ENCODE peak calls at places on chromosomes 6 and 20, in six cellular contexts. One of them, this sample, is unnamed.

GRCh38 chr20:50538276-50538675 is 28.1 kb downstream of the PTPN1 start:
- DNase-seq in T-helper 17 cell: no peak
- DNase-seq in left lung: no peak
- DNase-seq in right cardiac atrium: no peak
- DNase-seq in A673: no peak
- DNase-seq in astrocyte: no peak
- DNase-seq in this sample: no peak

GRCh38 chr6:24689964-24690363 is 23.1 kb downstream of the ACOT13 start:
- DNase-seq in A673: no peak
- DNase-seq in astrocyte: no peak
- DNase-seq in right cardiac atrium: no peak
- DNase-seq in T-helper 17 cell: no peak
- DNase-seq in left lung: no peak
- DNase-seq in this sample: no peak

GRCh38 chr6:16766043-16766521 is 4.8 kb upstream of the ATXN1 start:
- DNase-seq in right cardiac atrium: no peak
- DNase-seq in T-helper 17 cell: no peak
- DNase-seq in astrocyte: peak; percentile 97
- DNase-seq in A673: no peak
- DNase-seq in left lung: no peak
- DNase-seq in this sample: no peak

GRCh38 chr6:84525907-84526306 is 238.5 kb downstream of the TBX18 start:
- DNase-seq in left lung: no peak
- DNase-seq in A673: no peak
- DNase-seq in astrocyte: peak; percentile 34
- DNase-seq in T-helper 17 cell: no peak
- DNase-seq in right cardiac atrium: peak; percentile 16
- DNase-seq in this sample: no peak

GRCh38 chr6:33420493-33421343 is 853 bp downstream of the SYNGAP1 start:
- DNase-seq in T-helper 17 cell: no peak
- DNase-seq in right cardiac atrium: no peak
- DNase-seq in astrocyte: no peak
- DNase-seq in left lung: no peak
- DNase-seq in A673: peak; percentile 45
- DNase-seq in this sample: no peak

GRCh38 chr6:137407816-137408215 is 86.4 kb downstream of the OLIG3 start:
- DNase-seq in left lung: no peak
- DNase-seq in A673: no peak
- DNase-seq in right cardiac atrium: no peak
- DNase-seq in T-helper 17 cell: no peak
- DNase-seq in astrocyte: no peak
- DNase-seq in this sample: no peak

GRCh38 chr6:82612475-82612874 is 248.9 kb downstream of the TPBG start:
- DNase-seq in astrocyte: no peak
- DNase-seq in right cardiac atrium: no peak
- DNase-seq in left lung: no peak
- DNase-seq in T-helper 17 cell: no peak
- DNase-seq in A673: peak; percentile 79
- DNase-seq in this sample: no peak

GRCh38 chr20:63833776-63834544 is 2.9 kb upstream of the ZBTB46 start:
- DNase-seq in T-helper 17 cell: no peak
- DNase-seq in right cardiac atrium: no peak
- DNase-seq in astrocyte: peak; percentile 57
- DNase-seq in A673: no peak
- DNase-seq in left lung: no peak
- DNase-seq in this sample: no peak

GRCh38 chr20:13701486-13701885 is 62.8 kb upstream of the TASP1 start:
- DNase-seq in right cardiac atrium: no peak
- DNase-seq in left lung: no peak
- DNase-seq in T-helper 17 cell: no peak
- DNase-seq in A673: no peak
- DNase-seq in astrocyte: no peak
- DNase-seq in this sample: no peak

GRCh38 chr20:62914970-62915457 is 11.3 kb downstream of the DIDO1 start:
- DNase-seq in left lung: no peak
- DNase-seq in astrocyte: peak; percentile 39
- DNase-seq in T-helper 17 cell: no peak
- DNase-seq in A673: peak; percentile 50
- DNase-seq in right cardiac atrium: no peak
- DNase-seq in this sample: no peak

GRCh38 chr20:3782597-3782996 is 1.3 kb upstream of the SPEF1 start:
- DNase-seq in left lung: no peak
- DNase-seq in A673: no peak
- DNase-seq in T-helper 17 cell: no peak
- DNase-seq in astrocyte: no peak
- DNase-seq in right cardiac atrium: no peak
- DNase-seq in this sample: no peak

GRCh38 chr20:16003310-16003709 is 569.9 kb downstream of the KIF16B start:
- DNase-seq in left lung: no peak
- DNase-seq in A673: no peak
- DNase-seq in astrocyte: no peak
- DNase-seq in T-helper 17 cell: no peak
- DNase-seq in right cardiac atrium: no peak
- DNase-seq in this sample: no peak
- H3K9me3 ChIP-seq in left lung: no peaks in the 10 kb centered on the region
- H3K9me3 ChIP-seq in A673: peaks cover 27% of the 10 kb centered on the region
- H3K9me3 ChIP-seq in astrocyte: no peaks in the 10 kb centered on the region
- H3K9me3 ChIP-seq in T-helper 17 cell: no peaks in the 10 kb centered on the region
- H3K9me3 ChIP-seq in right cardiac atrium: no peaks in the 10 kb centered on the region
- H3K9me3 ChIP-seq in this sample: no peaks in the 10 kb centered on the region

GRCh38 chr20:12112089-12112474 is 194.4 kb downstream of the BTBD3 start:
- DNase-seq in astrocyte: no peak
- DNase-seq in T-helper 17 cell: no peak
- DNase-seq in right cardiac atrium: no peak
- DNase-seq in left lung: no peak
- DNase-seq in A673: no peak
- DNase-seq in this sample: no peak

GRCh38 chr20:12112665-12113064 is 195.0 kb downstream of the BTBD3 start:
- DNase-seq in astrocyte: no peak
- DNase-seq in A673: no peak
- DNase-seq in T-helper 17 cell: no peak
- DNase-seq in left lung: no peak
- DNase-seq in right cardiac atrium: no peak
- DNase-seq in this sample: no peak

GRCh38 chr20:12113075-12113467 is 195.4 kb downstream of the BTBD3 start:
- DNase-seq in right cardiac atrium: no peak
- DNase-seq in A673: no peak
- DNase-seq in left lung: no peak
- DNase-seq in astrocyte: no peak
- DNase-seq in T-helper 17 cell: no peak
- DNase-seq in this sample: no peak

GRCh38 chr20:12111431-12112088 is 193.9 kb downstream of the BTBD3 start:
- DNase-seq in left lung: no peak
- DNase-seq in astrocyte: no peak
- DNase-seq in T-helper 17 cell: no peak
- DNase-seq in A673: no peak
- DNase-seq in right cardiac atrium: no peak
- DNase-seq in this sample: no peak

GRCh38 chr20:12113468-12114371 is 196.0 kb downstream of the BTBD3 start:
- DNase-seq in left lung: no peak
- DNase-seq in astrocyte: peak; percentile 72
- DNase-seq in right cardiac atrium: peak; percentile 37
- DNase-seq in T-helper 17 cell: no peak
- DNase-seq in A673: no peak
- DNase-seq in this sample: no peak
- H3K9me3 ChIP-seq in left lung: no peaks in the 10 kb centered on the region
- H3K9me3 ChIP-seq in astrocyte: no peaks in the 10 kb centered on the region
- H3K9me3 ChIP-seq in right cardiac atrium: no peaks in the 10 kb centered on the region
- H3K9me3 ChIP-seq in T-helper 17 cell: no peaks in the 10 kb centered on the region
- H3K9me3 ChIP-seq in A673: no peaks in the 10 kb centered on the region
- H3K9me3 ChIP-seq in this sample: no peaks in the 10 kb centered on the region

DNA sequence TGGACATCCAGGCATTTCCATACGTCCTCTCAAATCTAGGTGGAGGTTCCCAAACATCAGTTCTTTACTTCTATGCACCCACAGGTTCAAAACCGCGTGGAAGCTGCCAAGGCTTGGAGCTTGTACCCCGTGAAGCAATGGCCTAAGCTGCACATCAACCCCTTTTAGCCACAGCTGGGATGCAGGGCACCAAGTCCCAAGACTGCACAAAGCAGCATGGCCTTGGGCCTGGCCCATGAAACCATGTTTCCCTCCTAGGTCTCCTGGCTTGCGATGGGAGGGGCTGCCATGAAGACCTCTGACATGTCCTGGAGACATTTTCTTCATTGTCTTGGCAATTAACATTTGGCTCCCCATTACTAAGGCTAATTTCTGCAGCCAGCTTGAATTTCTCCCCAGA is 88.9 kb upstream of the CBLN4 start:
- DNase-seq in left lung: no peak
- DNase-seq in T-helper 17 cell: no peak
- DNase-seq in right cardiac atrium: no peak
- DNase-seq in A673: no peak
- DNase-seq in astrocyte: no peak
- DNase-seq in this sample: no peak
- H3K9me3 ChIP-seq in left lung: no peaks in the 10 kb centered on the region
- H3K9me3 ChIP-seq in T-helper 17 cell: peaks cover 2% of the 10 kb centered on the region
- H3K9me3 ChIP-seq in right cardiac atrium: no peaks in the 10 kb centered on the region
- H3K9me3 ChIP-seq in A673: peaks cover 23% of the 10 kb centered on the region
- H3K9me3 ChIP-seq in astrocyte: peaks cover 4% of the 10 kb centered on the region
- H3K9me3 ChIP-seq in this sample: no peaks in the 10 kb centered on the region

DNA sequence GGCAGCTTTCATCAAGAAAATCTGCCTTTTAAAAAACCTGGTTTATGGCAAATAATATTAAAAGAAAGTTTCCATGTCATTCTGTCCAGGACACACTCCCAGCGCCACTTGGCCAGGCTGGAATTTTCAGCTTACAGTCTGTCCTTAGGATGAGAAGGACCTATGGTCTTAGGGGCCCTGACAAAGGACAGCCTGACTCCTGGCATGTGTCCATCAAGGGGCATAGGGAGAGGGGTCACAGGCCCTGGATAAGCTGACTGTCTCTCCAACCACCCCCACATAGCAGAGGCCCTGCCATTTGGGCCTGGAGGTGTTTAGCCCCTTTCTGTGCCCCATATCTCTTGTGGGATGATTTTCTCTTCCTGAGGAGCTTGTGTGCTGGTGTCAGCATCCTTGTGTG is 60.6 kb downstream of the ADTRP start:
- DNase-seq in T-helper 17 cell: no peak
- DNase-seq in A673: no peak
- DNase-seq in astrocyte: no peak
- DNase-seq in right cardiac atrium: no peak
- DNase-seq in left lung: no peak
- DNase-seq in this sample: no peak
- H3K9me3 ChIP-seq in T-helper 17 cell: no peaks in the 10 kb centered on the region
- H3K9me3 ChIP-seq in A673: no peaks in the 10 kb centered on the region
- H3K9me3 ChIP-seq in astrocyte: no peaks in the 10 kb centered on the region
- H3K9me3 ChIP-seq in right cardiac atrium: no peaks in the 10 kb centered on the region
- H3K9me3 ChIP-seq in left lung: no peaks in the 10 kb centered on the region
- H3K9me3 ChIP-seq in this sample: no peaks in the 10 kb centered on the region

GRCh38 chr20:55777641-55778040 is 227.7 kb downstream of the CBLN4 start:
- DNase-seq in left lung: no peak
- DNase-seq in right cardiac atrium: no peak
- DNase-seq in T-helper 17 cell: no peak
- DNase-seq in astrocyte: no peak
- DNase-seq in A673: no peak
- DNase-seq in this sample: no peak

DNA sequence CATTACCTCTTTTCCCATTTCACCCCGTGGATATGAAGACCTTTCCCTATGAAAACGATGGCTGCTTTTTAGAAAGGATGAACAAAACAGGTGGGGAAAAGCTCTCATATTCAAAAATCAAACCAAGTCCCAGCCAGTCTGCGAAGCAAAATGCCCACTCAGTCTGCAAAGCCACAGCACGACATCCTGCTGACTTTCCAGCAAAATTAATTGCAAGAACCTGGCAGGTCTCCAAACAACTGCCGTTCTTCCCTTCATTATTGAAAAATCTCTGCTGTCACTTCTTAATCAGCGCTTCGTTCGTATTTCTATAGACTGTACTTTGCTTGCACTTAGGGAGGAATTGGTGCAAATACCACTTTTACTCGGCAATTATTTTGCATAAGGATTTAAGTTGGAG is 222.5 kb downstream of the CBLN4 start:
- DNase-seq in astrocyte: no peak
- DNase-seq in T-helper 17 cell: no peak
- DNase-seq in right cardiac atrium: no peak
- DNase-seq in A673: no peak
- DNase-seq in left lung: no peak
- DNase-seq in this sample: no peak
- H3K9me3 ChIP-seq in astrocyte: no peaks in the 10 kb centered on the region
- H3K9me3 ChIP-seq in T-helper 17 cell: no peaks in the 10 kb centered on the region
- H3K9me3 ChIP-seq in right cardiac atrium: no peaks in the 10 kb centered on the region
- H3K9me3 ChIP-seq in A673: peaks cover 25% of the 10 kb centered on the region
- H3K9me3 ChIP-seq in left lung: no peaks in the 10 kb centered on the region
- H3K9me3 ChIP-seq in this sample: no peaks in the 10 kb centered on the region

DNA sequence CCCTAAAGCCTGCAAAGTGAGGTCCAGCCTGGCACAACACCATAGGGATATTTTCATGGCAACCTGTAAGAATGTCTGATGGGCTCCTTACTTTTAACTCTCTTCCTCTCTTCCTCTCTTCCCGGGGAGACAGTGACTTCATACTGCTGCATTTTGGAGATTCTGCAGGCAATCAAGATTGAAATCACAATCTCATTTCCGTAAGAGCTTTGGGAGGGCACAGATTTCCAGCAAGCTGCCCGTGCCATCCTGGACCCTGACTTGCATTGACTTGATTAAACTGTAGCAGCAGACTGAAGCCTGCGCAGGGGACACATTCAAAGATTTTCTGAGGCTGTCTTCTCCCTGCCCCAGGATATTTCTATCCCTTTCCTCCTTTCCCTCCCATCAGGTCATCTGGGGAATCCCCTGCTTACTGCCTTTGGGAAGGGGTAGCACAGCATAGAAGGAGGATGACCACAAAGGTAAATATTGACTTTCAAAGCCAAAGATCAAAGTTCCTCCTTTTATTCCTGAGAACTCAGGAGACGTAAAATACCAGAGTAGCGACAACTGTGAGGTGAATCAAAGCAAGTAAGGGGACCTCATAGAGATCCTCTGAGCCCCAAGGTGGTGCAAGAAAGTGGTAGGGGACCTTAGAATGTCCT is 504.0 kb upstream of the ARID1B start:
- DNase-seq in astrocyte: no peak
- DNase-seq in A673: no peak
- DNase-seq in T-helper 17 cell: no peak
- DNase-seq in left lung: no peak
- DNase-seq in right cardiac atrium: no peak
- DNase-seq in this sample: no peak
- H3K9me3 ChIP-seq in astrocyte: no peaks in the 10 kb centered on the region
- H3K9me3 ChIP-seq in A673: peaks cover 10% of the 10 kb centered on the region
- H3K9me3 ChIP-seq in T-helper 17 cell: no peaks in the 10 kb centered on the region
- H3K9me3 ChIP-seq in left lung: no peaks in the 10 kb centered on the region
- H3K9me3 ChIP-seq in right cardiac atrium: no peaks in the 10 kb centered on the region
- H3K9me3 ChIP-seq in this sample: no peaks in the 10 kb centered on the region

DNA sequence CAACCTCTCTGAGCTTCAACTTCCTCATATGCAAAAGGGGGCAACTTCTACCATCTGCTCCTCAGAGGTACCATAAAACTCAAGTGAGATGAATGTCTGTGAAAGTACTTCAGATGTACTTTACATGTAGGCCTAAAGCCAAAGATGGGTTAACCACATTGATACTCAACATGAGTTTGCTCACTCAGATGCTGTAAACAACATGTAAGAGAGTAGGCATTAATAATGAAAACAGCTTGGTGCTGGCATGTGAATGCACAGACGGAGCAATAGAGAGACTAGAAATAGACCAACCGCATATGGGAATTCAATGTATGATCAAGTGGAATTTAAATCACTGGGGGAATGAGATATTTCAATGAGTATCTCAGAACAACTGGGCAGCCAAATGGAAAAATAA is 143.8 kb upstream of the CDYL start:
- DNase-seq in T-helper 17 cell: no peak
- DNase-seq in A673: no peak
- DNase-seq in right cardiac atrium: no peak
- DNase-seq in left lung: no peak
- DNase-seq in astrocyte: no peak
- DNase-seq in this sample: no peak
- H3K9me3 ChIP-seq in T-helper 17 cell: peaks cover 2% of the 10 kb centered on the region
- H3K9me3 ChIP-seq in A673: peaks cover 8% of the 10 kb centered on the region
- H3K9me3 ChIP-seq in right cardiac atrium: peaks cover 2% of the 10 kb centered on the region
- H3K9me3 ChIP-seq in left lung: no peaks in the 10 kb centered on the region
- H3K9me3 ChIP-seq in astrocyte: no peaks in the 10 kb centered on the region
- H3K9me3 ChIP-seq in this sample: peaks cover 4% of the 10 kb centered on the region